ENCODE peak calls at places on chromosomes 5 and 9, in ten cellular contexts. Z is PC-3; G is left ventricle myocardium superior; V is stimulated activated CD4-positive, alpha-beta T cell treated with anti-CD3 and anti-CD28 coated beads, Interleukin-1b, Interleukin-23, amount 100 ng/mL, for 4 hours; J is osteoblast; X is smooth muscle cell of the brain vasculature; D is Kasumi-1; N is EL; H is Calu3; R is endothelial cell. T is an unnamed sample.

GRCh38 chr5:586751-587285 is 25.3 kb upstream of the CEP72 start:
- DNase-seq in Z (peak), G (no peak), V (no peak), J (no peak), X (no peak), D (no peak), N (no peak), H (peak), R (no peak), T (no peak)

GRCh38 chr9:129175825-129176633 is 2.0 kb downstream of the IER5L start:
- DNase-seq in Z (peak), G (peak), V (peak), J (peak), X (no peak), D (peak), N (peak), H (peak), R (peak), T (peak)

GRCh38 chr5:154316223-154316967 is 125.9 kb downstream of the GALNT10 start:
- DNase-seq in Z (no peak), G (no peak), V (no peak), J (no peak), X (no peak), D (no peak), N (no peak), H (no peak), R (no peak), T (no peak)

GRCh38 chr9:121822093-121823085 is 171.0 kb downstream of the DAB2IP start:
- DNase-seq in Z (no peak), G (no peak), V (no peak), J (peak), X (no peak), D (no peak), N (no peak), H (no peak), R (no peak), T (no peak)

GRCh38 chr9:96031366-96031824 is 155.9 kb downstream of the ERCC6L2 start:
- DNase-seq in Z (peak), G (peak), V (no peak), J (no peak), X (peak), D (no peak), N (peak), H (peak), R (no peak), T (peak)

GRCh38 chr5:174483411-174483810 is 241.0 kb upstream of the MSX2 start:
- DNase-seq in Z (no peak), G (no peak), V (no peak), J (no peak), X (no peak), D (no peak), N (no peak), H (no peak), R (no peak), T (no peak)

GRCh38 chr5:172740483-172741205 is 30.4 kb downstream of the DUSP1 start:
- DNase-seq in Z (peak), G (peak), V (no peak), J (peak), X (peak), D (no peak), N (peak), H (peak), R (no peak), T (no peak)

GRCh38 chr5:54659651-54660050 is 142.1 kb downstream of the SNX18 start:
- DNase-seq in Z (no peak), G (no peak), V (no peak), J (peak), X (no peak), D (no peak), N (no peak), H (no peak), R (no peak), T (no peak)

GRCh38 chr5:175493726-175494125 is 15.4 kb downstream of the SFXN1 start:
- DNase-seq in Z (no peak), G (no peak), V (no peak), J (no peak), X (no peak), D (no peak), N (no peak), H (no peak), R (no peak), T (no peak)

GRCh38 chr5:16225927-16226326 is 46.3 kb upstream of the MARCHF11 start:
- DNase-seq in Z (no peak), G (no peak), V (no peak), J (no peak), X (no peak), D (no peak), N (no peak), H (no peak), R (no peak), T (no peak)

GRCh38 chr5:140372971-140373487 is 13.0 kb downstream of the SLC4A9 start:
- DNase-seq in Z (peak), G (peak), V (no peak), J (peak), X (peak), D (peak), N (peak), H (peak), R (peak), T (peak)

GRCh38 chr5:9453480-9454011 is 92.3 kb downstream of the SEMA5A start:
- DNase-seq in Z (no peak), G (no peak), V (no peak), J (no peak), X (no peak), D (no peak), N (no peak), H (no peak), R (no peak), T (no peak)

GRCh38 chr9:4803670-4804530 is 11.2 kb downstream of the RCL1 start:
- DNase-seq in Z (no peak), G (no peak), V (no peak), J (no peak), X (no peak), D (no peak), N (no peak), H (no peak), R (no peak), T (no peak)

T was measured in COR-L47.